ENCODE peak calls at places on chromosome 20, in six cellular contexts. Z is hepatocyte, M is IMR-90, U is left ventricle myocardium inferior, V is astrocyte of the cerebellum, Y is cardiac fibroblast. H is an unnamed sample.

GRCh38 chr20:16555754-16556153 is 17.5 kb downstream of the KIF16B start:
- DNase-seq in Z (no peak), M (no peak), U (no peak), V (no peak), Y (peak; percentile 29), H (no peak)

GRCh38 chr20:48750941-48751620 is 76.7 kb downstream of the PREX1 start:
- DNase-seq in Z (no peak), M (no peak), U (peak; percentile 71), V (no peak), Y (peak; percentile 62), H (no peak)

GRCh38 chr20:62768234-62768814 is 27.9 kb upstream of the MRGBP start:
- DNase-seq in Z (no peak), M (no peak), U (no peak), V (no peak), Y (no peak), H (no peak)

GRCh38 chr20:17680836-17681740 is 954 bp downstream of the RRBP1 start:
- DNase-seq in Z (peak; percentile 92), M (peak; percentile 63), U (peak; percentile 86), V (no peak), Y (peak; percentile 84), H (peak; percentile 47)

GRCh38 chr20:23165307-23165750 is 79.2 kb upstream of the CD93 start:
- DNase-seq in Z (peak; percentile 52), M (no peak), U (no peak), V (no peak), Y (no peak), H (no peak)

GRCh38 chr20:22499475-22500174 is 84.7 kb downstream of the FOXA2 start:
- DNase-seq in Z (no peak), M (no peak), U (no peak), V (no peak), Y (no peak), H (no peak)

GRCh38 chr20:22099348-22099747 is 393.9 kb downstream of the PAX1 start:
- DNase-seq in Z (no peak), M (no peak), U (no peak), V (no peak), Y (no peak), H (no peak)

GRCh38 chr20:24160563-24161355 is 172.2 kb upstream of the GGTLC1 start:
- DNase-seq in Z (peak; percentile 74), M (peak; percentile 63), U (peak; percentile 22), V (peak; percentile 76), Y (peak; percentile 77), H (peak; percentile 26)

GRCh38 chr20:10511166-10511506 is 76.0 kb downstream of the SLX4IP start:
- DNase-seq in Z (peak; percentile 18), M (no peak), U (no peak), V (no peak), Y (no peak), H (no peak)

GRCh38 chr20:48919882-48920526 is 1.5 kb upstream of the ARFGEF2 start:
- DNase-seq in Z (peak; percentile 60), M (no peak), U (no peak), V (no peak), Y (no peak), H (no peak)

GRCh38 chr20:9359561-9360308 is 154.7 kb upstream of the LAMP5 start:
- DNase-seq in Z (peak; percentile 71), M (peak; percentile 70), U (no peak), V (peak; percentile 73), Y (peak; percentile 80), H (peak; percentile 67)

GRCh38 chr20:36310215-36310981 is 4.3 kb downstream of the DLGAP4 start:
- DNase-seq in Z (no peak), M (no peak), U (no peak), V (no peak), Y (no peak), H (no peak)

GRCh38 chr20:21528870-21529269 is 15.0 kb upstream of the NKX2-2 start:
- DNase-seq in Z (no peak), M (no peak), U (no peak), V (no peak), Y (no peak), H (no peak)

GRCh38 chr20:58787211-58788067 is 63.3 kb downstream of the GNAS-AS1 start:
- DNase-seq in Z (no peak), M (peak; percentile 22), U (no peak), V (no peak), Y (no peak), H (no peak)

GRCh38 chr20:10411673-10412072 is 22.3 kb downstream of the MKKS start:
- DNase-seq in Z (no peak), M (no peak), U (no peak), V (no peak), Y (no peak), H (no peak)

GRCh38 chr20:47610247-47610944 is 108.7 kb downstream of the NCOA3 start:
- DNase-seq in Z (peak; percentile 45), M (peak; percentile 92), U (no peak), V (peak; percentile 63), Y (peak; percentile 83), H (peak; percentile 71)

GRCh38 chr20:50681359-50682064 is 9.8 kb downstream of the RIPOR3 start:
- DNase-seq in Z (no peak), M (no peak), U (no peak), V (no peak), Y (no peak), H (no peak)

GRCh38 chr20:34922654-34923381 is 32.8 kb downstream of the GSS start:
- DNase-seq in Z (no peak), M (peak; percentile 83), U (no peak), V (peak; percentile 71), Y (peak; percentile 90), H (peak; percentile 51)

GRCh38 chr20:45489083-45489531 is 19.6 kb downstream of the WFDC2 start:
- DNase-seq in Z (no peak), M (no peak), U (no peak), V (no peak), Y (peak; percentile 16), H (no peak)

GRCh38 chr20:63689046-63690000 is 7.1 kb upstream of the TNFRSF6B start:
- DNase-seq in Z (no peak), M (no peak), U (no peak), V (no peak), Y (no peak), H (no peak)

GRCh38 chr20:48599106-48599747 is 228.6 kb downstream of the PREX1 start:
- DNase-seq in Z (no peak), M (no peak), U (no peak), V (no peak), Y (no peak), H (no peak)

GRCh38 chr20:8790442-8791074 is 278.3 kb upstream of the PLCB4 start:
- DNase-seq in Z (peak; percentile 61), M (peak; percentile 60), U (no peak), V (peak; percentile 34), Y (peak; percentile 70), H (peak; percentile 37)

GRCh38 chr20:56752274-56752673 is 123.2 kb downstream of the TFAP2C start:
- DNase-seq in Z (no peak), M (no peak), U (no peak), V (no peak), Y (no peak), H (no peak)

GRCh38 chr20:57390604-57391438 is at the start of gene RBM38:
- DNase-seq in Z (peak; percentile 91), M (peak; percentile 49), U (peak; percentile 70), V (no peak), Y (peak; percentile 72), H (peak; percentile 16)

GRCh38 chr20:62914970-62915457 is 11.3 kb downstream of the DIDO1 start:
- DNase-seq in Z (no peak), M (peak; percentile 19), U (no peak), V (no peak), Y (peak; percentile 66), H (no peak)

GRCh38 chr20:63737940-63738686 is 1.5 kb upstream of the SLC2A4RG start:
- DNase-seq in Z (peak; percentile 63), M (no peak), U (no peak), V (no peak), Y (no peak), H (no peak)

GRCh38 chr20:51432875-51433274 is 109.6 kb downstream of the NFATC2 start:
- DNase-seq in Z (no peak), M (no peak), U (no peak), V (no peak), Y (no peak), H (no peak)

GRCh38 chr20:17504898-17505663 is 26.1 kb downstream of the BFSP1 start:
- DNase-seq in Z (peak; percentile 74), M (peak; percentile 59), U (peak; percentile 64), V (peak; percentile 16), Y (peak; percentile 62), H (peak; percentile 36)

GRCh38 chr20:21571841-21572690 is 58.2 kb upstream of the NKX2-2 start:
- DNase-seq in Z (peak; percentile 23), M (no peak), U (no peak), V (no peak), Y (peak; percentile 5), H (no peak)

GRCh38 chr20:33979094-33979493 is 14.6 kb upstream of the RALY start:
- DNase-seq in Z (no peak), M (no peak), U (no peak), V (no peak), Y (no peak), H (no peak)

GRCh38 chr20:1330075-1330830 is 1.3 kb upstream of the SDCBP2 start:
- DNase-seq in Z (peak; percentile 37), M (no peak), U (peak; percentile 70), V (no peak), Y (peak; percentile 79), H (no peak)

GRCh38 chr20:4555188-4555893 is 166.4 kb upstream of the PRND start:
- DNase-seq in Z (no peak), M (peak; percentile 92), U (no peak), V (no peak), Y (peak; percentile 21), H (no peak)